ENCODE peak calls at places on chromosome 17, in six cellular contexts. One of them, this sample, is unnamed.

GRCh38 chr17:16415031-16415924 is at the start of gene TRPV2:
- DNase-seq in NCI-H1105 treated with DMSO at 0.1 percent for 48 hours: no peak
- DNase-seq in activated CD8-positive, alpha-beta memory T cell treated with anti-CD3 and anti-CD28 coated beads for 1 hour: no peak
- DNase-seq in NCI-H510A: no peak
- DNase-seq in cardiac fibroblast: no peak
- DNase-seq in amniotic stem cell: no peak
- DNase-seq in this sample: no peak

GRCh38 chr17:77287432-77288068 is 146.8 kb downstream of the SEC14L1 start:
- DNase-seq in amniotic stem cell: peak; percentile 81
- DNase-seq in cardiac fibroblast: peak; percentile 97
- DNase-seq in NCI-H510A: peak; percentile 73
- DNase-seq in NCI-H1105 treated with DMSO at 0.1 percent for 48 hours: no peak
- DNase-seq in activated CD8-positive, alpha-beta memory T cell treated with anti-CD3 and anti-CD28 coated beads for 1 hour: no peak
- DNase-seq in this sample: no peak

GRCh38 chr17:7992516-7992915 is 9.9 kb upstream of the GUCY2D start:
- DNase-seq in amniotic stem cell: no peak
- DNase-seq in activated CD8-positive, alpha-beta memory T cell treated with anti-CD3 and anti-CD28 coated beads for 1 hour: no peak
- DNase-seq in cardiac fibroblast: no peak
- DNase-seq in NCI-H510A: no peak
- DNase-seq in NCI-H1105 treated with DMSO at 0.1 percent for 48 hours: no peak
- DNase-seq in this sample: no peak

GRCh38 chr17:28841901-28842281 is 699 bp downstream of the FAM222B start:
- DNase-seq in activated CD8-positive, alpha-beta memory T cell treated with anti-CD3 and anti-CD28 coated beads for 1 hour: no peak
- DNase-seq in cardiac fibroblast: no peak
- DNase-seq in NCI-H510A: peak; percentile 24
- DNase-seq in NCI-H1105 treated with DMSO at 0.1 percent for 48 hours: no peak
- DNase-seq in amniotic stem cell: no peak
- DNase-seq in this sample: no peak

GRCh38 chr17:65050438-65050837 is 6.1 kb downstream of the GNA13 start:
- DNase-seq in NCI-H1105 treated with DMSO at 0.1 percent for 48 hours: no peak
- DNase-seq in cardiac fibroblast: no peak
- DNase-seq in NCI-H510A: no peak
- DNase-seq in activated CD8-positive, alpha-beta memory T cell treated with anti-CD3 and anti-CD28 coated beads for 1 hour: no peak
- DNase-seq in amniotic stem cell: no peak
- DNase-seq in this sample: no peak

GRCh38 chr17:31739300-31739699 is 119.7 kb downstream of the COPRS start:
- DNase-seq in activated CD8-positive, alpha-beta memory T cell treated with anti-CD3 and anti-CD28 coated beads for 1 hour: no peak
- DNase-seq in NCI-H1105 treated with DMSO at 0.1 percent for 48 hours: no peak
- DNase-seq in cardiac fibroblast: peak; percentile 73
- DNase-seq in amniotic stem cell: peak; percentile 35
- DNase-seq in NCI-H510A: no peak
- DNase-seq in this sample: no peak

GRCh38 chr17:17447264-17447663 is 29.5 kb upstream of the MED9 start:
- DNase-seq in NCI-H510A: no peak
- DNase-seq in amniotic stem cell: no peak
- DNase-seq in NCI-H1105 treated with DMSO at 0.1 percent for 48 hours: no peak
- DNase-seq in cardiac fibroblast: no peak
- DNase-seq in activated CD8-positive, alpha-beta memory T cell treated with anti-CD3 and anti-CD28 coated beads for 1 hour: no peak
- DNase-seq in this sample: no peak

GRCh38 chr17:19979917-19980770 is 2.5 kb upstream of the AKAP10 start:
- DNase-seq in NCI-H1105 treated with DMSO at 0.1 percent for 48 hours: no peak
- DNase-seq in amniotic stem cell: no peak
- DNase-seq in activated CD8-positive, alpha-beta memory T cell treated with anti-CD3 and anti-CD28 coated beads for 1 hour: no peak
- DNase-seq in cardiac fibroblast: no peak
- DNase-seq in NCI-H510A: no peak
- DNase-seq in this sample: no peak

GRCh38 chr17:27354491-27355081 is 60.7 kb downstream of the WSB1 start:
- DNase-seq in activated CD8-positive, alpha-beta memory T cell treated with anti-CD3 and anti-CD28 coated beads for 1 hour: no peak
- DNase-seq in cardiac fibroblast: no peak
- DNase-seq in NCI-H1105 treated with DMSO at 0.1 percent for 48 hours: no peak
- DNase-seq in amniotic stem cell: no peak
- DNase-seq in NCI-H510A: no peak
- DNase-seq in this sample: no peak

GRCh38 chr17:17663160-17664072 is 17.8 kb upstream of the RAI1 start:
- DNase-seq in activated CD8-positive, alpha-beta memory T cell treated with anti-CD3 and anti-CD28 coated beads for 1 hour: peak; percentile 67
- DNase-seq in amniotic stem cell: peak; percentile 89
- DNase-seq in NCI-H1105 treated with DMSO at 0.1 percent for 48 hours: peak; percentile 26
- DNase-seq in NCI-H510A: no peak
- DNase-seq in cardiac fibroblast: peak; percentile 96
- DNase-seq in this sample: no peak

GRCh38 chr17:36920032-36921000 is 17.0 kb upstream of the LHX1 start:
- DNase-seq in NCI-H510A: no peak
- DNase-seq in activated CD8-positive, alpha-beta memory T cell treated with anti-CD3 and anti-CD28 coated beads for 1 hour: no peak
- DNase-seq in amniotic stem cell: no peak
- DNase-seq in cardiac fibroblast: no peak
- DNase-seq in NCI-H1105 treated with DMSO at 0.1 percent for 48 hours: no peak
- DNase-seq in this sample: no peak

GRCh38 chr17:26782153-26782552 is 511.8 kb upstream of the WSB1 start:
- DNase-seq in NCI-H1105 treated with DMSO at 0.1 percent for 48 hours: no peak
- DNase-seq in cardiac fibroblast: no peak
- DNase-seq in amniotic stem cell: no peak
- DNase-seq in NCI-H510A: no peak
- DNase-seq in activated CD8-positive, alpha-beta memory T cell treated with anti-CD3 and anti-CD28 coated beads for 1 hour: no peak
- DNase-seq in this sample: no peak

GRCh38 chr17:64058547-64059115 is 38.2 kb upstream of the ICAM2 start:
- DNase-seq in NCI-H1105 treated with DMSO at 0.1 percent for 48 hours: no peak
- DNase-seq in activated CD8-positive, alpha-beta memory T cell treated with anti-CD3 and anti-CD28 coated beads for 1 hour: no peak
- DNase-seq in cardiac fibroblast: peak; percentile 48
- DNase-seq in NCI-H510A: no peak
- DNase-seq in amniotic stem cell: no peak
- DNase-seq in this sample: no peak

GRCh38 chr17:80007939-80008338 is 27.7 kb downstream of the TBC1D16 start:
- DNase-seq in cardiac fibroblast: no peak
- DNase-seq in NCI-H1105 treated with DMSO at 0.1 percent for 48 hours: no peak
- DNase-seq in activated CD8-positive, alpha-beta memory T cell treated with anti-CD3 and anti-CD28 coated beads for 1 hour: no peak
- DNase-seq in amniotic stem cell: no peak
- DNase-seq in NCI-H510A: no peak
- DNase-seq in this sample: no peak